ENCODE peak calls at places on chromosomes 11 and 22, in nine cellular contexts. Y is activated T-cell treated with anti-CD3 and anti-CD28 coated beads for 1 hour, N is amniotic stem cell, S is epithelial cell of esophagus, L is B cell, E is NCI-H748 treated with DMSO at 0.1 percent for 48 hours, W is mucosa of descending colon, A is C1 segment of cervical spinal cord, P is activated gamma-delta T cell treated with Interleukin-2 at 50 U/mL for 16 hours. G is an unnamed sample.

GRCh38 chr11:12752868-12753267 is 78.6 kb downstream of the TEAD1 start:
- DNase-seq in E (no peak), W (no peak), S (no peak), P (no peak), N (no peak), A (no peak), Y (no peak), L (no peak), G (no peak)

GRCh38 chr11:111376453-111376871 is 2.6 kb downstream of the POU2AF1 start:
- DNase-seq in E (no peak), W (no peak), A (no peak), S (peak), N (no peak), Y (no peak), L (no peak), P (no peak), G (peak)

GRCh38 chr11:22922672-22923071 is 62.4 kb upstream of the CCDC179 start:
- DNase-seq in L (no peak), P (no peak), Y (no peak), E (no peak), N (no peak), S (no peak), A (no peak), W (no peak), G (no peak)

GRCh38 chr11:120184946-120185677 is 25.7 kb upstream of the OAF start:
- DNase-seq in W (peak), A (no peak), P (no peak), E (no peak), Y (no peak), N (no peak), S (no peak), L (no peak), G (no peak)

GRCh38 chr22:29692327-29692640 is 27.5 kb upstream of the CABP7 start:
- DNase-seq in A (no peak), S (no peak), E (no peak), Y (no peak), W (no peak), P (no peak), L (no peak), N (no peak), G (no peak)

GRCh38 chr22:23380230-23380573 is 199.9 kb downstream of the IGLL1 start:
- DNase-seq in L (no peak), E (no peak), S (no peak), Y (no peak), W (no peak), P (no peak), A (no peak), N (no peak), G (no peak)

GRCh38 chr11:2310073-2310785 is 8.4 kb downstream of the TSPAN32 start:
- DNase-seq in A (no peak), S (no peak), P (no peak), E (no peak), Y (no peak), L (no peak), N (no peak), W (no peak), G (no peak)

GRCh38 chr11:72446929-72447753 is 12.8 kb upstream of the CLPB start:
- DNase-seq in Y (no peak), S (peak), W (no peak), E (peak), N (peak), L (peak), A (no peak), P (no peak), G (peak)

GRCh38 chr11:66341502-66342126 is 3.3 kb downstream of the BRMS1 start:
- DNase-seq in N (no peak), P (no peak), S (no peak), A (no peak), Y (no peak), E (no peak), W (peak), L (no peak), G (no peak)

GRCh38 chr22:30182833-30183232 is 63.7 kb downstream of the LIF start:
- DNase-seq in Y (no peak), A (no peak), S (no peak), W (no peak), E (no peak), N (no peak), P (no peak), L (no peak), G (no peak)

GRCh38 chr11:8041576-8041975 is 39.4 kb upstream of the TUB start:
- DNase-seq in P (no peak), E (no peak), S (no peak), N (no peak), A (no peak), W (no peak), L (no peak), Y (no peak), G (no peak)

GRCh38 chr22:44364750-44365118 is 52.0 kb upstream of the SHISAL1 start:
- DNase-seq in L (no peak), E (no peak), Y (no peak), S (no peak), N (no peak), P (no peak), A (no peak), W (peak), G (no peak)

GRCh38 chr22:19289475-19290161 is 1.9 kb downstream of the CLTCL1 start:
- DNase-seq in W (no peak), L (no peak), E (no peak), P (peak), N (no peak), S (peak), A (no peak), Y (no peak), G (no peak)

GRCh38 chr11:121524233-121524631 is 71.5 kb upstream of the SORL1-AS1 start:
- DNase-seq in Y (no peak), W (no peak), L (no peak), A (peak), S (no peak), N (no peak), P (no peak), E (no peak), G (no peak)

GRCh38 chr22:17655289-17655688 is 16.7 kb downstream of the BCL2L13 start:
- DNase-seq in E (no peak), P (no peak), S (no peak), L (no peak), A (no peak), N (no peak), Y (no peak), W (no peak), G (no peak)

GRCh38 chr11:10221342-10221741 is 72.7 kb downstream of the SBF2 start:
- DNase-seq in N (no peak), W (no peak), L (no peak), Y (no peak), E (no peak), P (no peak), S (no peak), A (no peak), G (no peak)

GRCh38 chr11:76400967-76401366 is 19.8 kb downstream of the GVQW3 start:
- DNase-seq in P (no peak), Y (no peak), S (no peak), L (no peak), N (no peak), A (no peak), E (no peak), W (no peak), G (no peak)

GRCh38 chr11:25535462-25535861 is 796.5 kb upstream of the ANO3 start:
- DNase-seq in W (no peak), N (no peak), L (no peak), A (no peak), S (peak), Y (no peak), E (no peak), P (no peak), G (no peak)

GRCh38 chr11:130197386-130198035 is 37.9 kb downstream of the ST14 start:
- DNase-seq in E (no peak), A (no peak), L (no peak), W (no peak), N (no peak), P (no peak), S (peak), Y (no peak), G (no peak)

GRCh38 chr22:31277741-31278642 is 14.3 kb downstream of the PIK3IP1 start:
- DNase-seq in E (no peak), P (no peak), L (no peak), W (peak), S (no peak), Y (no peak), N (no peak), A (no peak), G (no peak)

GRCh38 chr11:71129624-71130023 is 122.8 kb downstream of the SHANK2 start:
- DNase-seq in A (no peak), N (no peak), P (no peak), Y (no peak), S (peak), W (no peak), L (no peak), E (no peak), G (peak)

GRCh38 chr11:100094121-100094865 is 592.8 kb upstream of the ARHGAP42 start:
- DNase-seq in L (no peak), P (no peak), S (no peak), N (no peak), A (no peak), E (no peak), W (no peak), Y (no peak), G (no peak)

GRCh38 chr11:75198278-75198948 is 42.2 kb upstream of the TPBGL start:
- DNase-seq in E (no peak), P (no peak), W (no peak), L (no peak), A (no peak), S (peak), Y (no peak), N (no peak), G (no peak)

GRCh38 chr22:35174398-35174797 is 82.9 kb upstream of the HMGXB4 start:
- DNase-seq in Y (no peak), N (no peak), L (no peak), E (no peak), A (no peak), S (no peak), P (no peak), W (no peak), G (no peak)

GRCh38 chr11:90913131-90913668 is 690.4 kb upstream of the CHORDC1 start:
- DNase-seq in E (no peak), N (no peak), L (no peak), A (no peak), P (no peak), W (no peak), S (no peak), Y (no peak), G (no peak)

GRCh38 chr11:75384438-75385080 is 14.8 kb upstream of the RPS3 start:
- DNase-seq in A (peak), W (peak), Y (peak), L (peak), S (peak), P (peak), E (peak), N (peak), G (peak)

GRCh38 chr11:57340228-57340627 is 2.1 kb downstream of the P2RX3 start:
- DNase-seq in W (no peak), P (no peak), L (no peak), S (peak), N (no peak), Y (no peak), E (no peak), A (no peak), G (no peak)

GRCh38 chr22:30365891-30366290 is 9.1 kb downstream of the CCDC157 start:
- DNase-seq in P (no peak), W (no peak), N (no peak), Y (no peak), L (no peak), E (no peak), S (no peak), A (no peak), G (no peak)

GRCh38 chr11:102476812-102477211 is 24.2 kb upstream of the TMEM123 start:
- DNase-seq in S (peak), N (no peak), A (no peak), Y (no peak), E (peak), L (no peak), P (peak), W (peak), G (peak)

GRCh38 chr11:61892085-61892370 is 683 bp upstream of the FADS3 start:
- DNase-seq in P (no peak), E (peak), A (no peak), W (no peak), S (no peak), Y (no peak), N (no peak), L (no peak), G (no peak)

GRCh38 chr11:46890665-46891064 is 27.7 kb downstream of the LRP4 start:
- DNase-seq in L (no peak), P (no peak), E (no peak), N (no peak), A (no peak), Y (no peak), S (peak), W (no peak), G (no peak)

GRCh38 chr11:79430280-79430679 is 10.6 kb downstream of the TENM4 start:
- DNase-seq in Y (no peak), A (no peak), N (no peak), S (no peak), P (no peak), L (no peak), W (no peak), E (no peak), G (no peak)

GRCh38 chr11:126491092-126491491 is 135.6 kb downstream of the ST3GAL4 start:
- DNase-seq in E (no peak), S (no peak), L (no peak), Y (no peak), W (no peak), P (no peak), N (no peak), A (no peak), G (no peak)

GRCh38 chr11:116980136-116980793 is 118.0 kb downstream of the SIK3 start:
- DNase-seq in E (no peak), S (no peak), Y (no peak), L (peak), N (no peak), W (no peak), P (no peak), A (no peak), G (no peak)

GRCh38 chr11:16820324-16821092 is 82.1 kb downstream of the C11orf58 start:
- DNase-seq in S (peak), L (peak), Y (peak), E (peak), P (peak), W (peak), N (peak), A (peak), G (peak)